ENCODE peak calls at places on chromosomes 11 and 22, in six cellular contexts. J is neural progenitor cell; F is HCEC 1CT; W is activated naive CD4-positive, alpha-beta T cell treated with anti-CD3 and anti-CD28 coated beads, Interleukin-2, amount 10 ng/mL, durations not matched to agents 7 days and 5 days; H is NB4; G is immature natural killer cell. Y is an unnamed sample.

GRCh38 chr22:33776491-33776890 is 143.8 kb downstream of the LARGE1 start:
- DNase-seq in G (no peak), J (no peak), H (no peak), W (no peak), F (no peak), Y (no peak)

GRCh38 chr11:115199501-115199900 is 304.7 kb downstream of the CADM1 start:
- DNase-seq in W (no peak), H (no peak), G (no peak), J (no peak), F (no peak), Y (no peak)

GRCh38 chr22:39341179-39341578 is 8.6 kb upstream of the SYNGR1 start:
- DNase-seq in H (no peak), J (no peak), F (no peak), G (no peak), W (no peak), Y (no peak)

GRCh38 chr11:33892906-33893594 is 1.2 kb upstream of the LMO2 start:
- DNase-seq in J (no peak), H (peak; percentile 96), G (no peak), W (no peak), F (no peak), Y (peak; percentile 43)

GRCh38 chr11:134538793-134539192 is 126.8 kb upstream of the B3GAT1 start:
- DNase-seq in J (no peak), W (peak; percentile 5), G (no peak), H (no peak), F (no peak), Y (no peak)

GRCh38 chr22:30054067-30054763 is 26.0 kb upstream of the HORMAD2 start:
- DNase-seq in F (no peak), J (no peak), H (no peak), W (no peak), G (no peak), Y (no peak)

GRCh38 chr11:65357856-65358356 is 3.4 kb downstream of the TIGD3 start:
- DNase-seq in J (no peak), W (no peak), H (no peak), G (no peak), F (no peak), Y (no peak)

GRCh38 chr11:8601376-8602133 is 7.5 kb upstream of the STK33 start:
- DNase-seq in G (no peak), F (no peak), H (no peak), J (peak; percentile 41), W (no peak), Y (no peak)

GRCh38 chr11:12889243-12889642 is 119.9 kb upstream of the RASSF10 start:
- DNase-seq in J (no peak), W (no peak), H (peak; percentile 21), F (peak; percentile 58), G (no peak), Y (no peak)

GRCh38 chr22:39868741-39869140 is 24.8 kb downstream of the ENTHD1 start:
- DNase-seq in W (no peak), H (no peak), J (no peak), F (no peak), G (peak; percentile 8), Y (no peak)

GRCh38 chr11:125082611-125083311 is 19.7 kb downstream of the SLC37A2 start:
- DNase-seq in F (peak; percentile 91), J (no peak), G (no peak), W (no peak), H (peak; percentile 34), Y (no peak)

GRCh38 chr22:39369186-39369585 is 19.4 kb downstream of the SYNGR1 start:
- DNase-seq in G (no peak), H (no peak), W (no peak), J (no peak), F (no peak), Y (no peak)

GRCh38 chr11:13355191-13355590 is 77.6 kb downstream of the BMAL1 start:
- DNase-seq in J (no peak), W (no peak), F (no peak), G (no peak), H (no peak), Y (no peak)

GRCh38 chr11:15101072-15101701 is 13.5 kb upstream of the INSC start:
- DNase-seq in J (peak; percentile 81), H (peak; percentile 53), F (peak; percentile 78), G (peak; percentile 46), W (peak; percentile 70), Y (no peak)

GRCh38 chr11:5593146-5593545 is 3.3 kb upstream of the TRIM6 start:
- DNase-seq in G (no peak), F (no peak), J (no peak), W (no peak), H (no peak), Y (no peak)

GRCh38 chr22:40009231-40009769 is 14.5 kb downstream of the FAM83F start:
- DNase-seq in W (no peak), J (peak; percentile 92), G (peak; percentile 38), H (no peak), F (no peak), Y (no peak)

GRCh38 chr11:63543711-63544110 is 7.1 kb downstream of the PLAAT4 start:
- DNase-seq in H (no peak), F (no peak), J (no peak), G (no peak), W (no peak), Y (no peak)

GRCh38 chr22:38882972-38883622 is 11.1 kb upstream of the CBX6 start:
- DNase-seq in F (no peak), G (no peak), H (no peak), W (no peak), J (no peak), Y (no peak)

GRCh38 chr11:13258855-13259254 is 18.7 kb upstream of the BMAL1 start:
- DNase-seq in G (no peak), W (no peak), F (no peak), H (no peak), J (no peak), Y (no peak)

GRCh38 chr11:108486828-108487227 is 11.4 kb downstream of the POGLUT3 start:
- DNase-seq in J (no peak), W (no peak), G (no peak), H (no peak), F (no peak), Y (no peak)

GRCh38 chr11:79794057-79794456 is 353.2 kb upstream of the TENM4 start:
- DNase-seq in J (no peak), F (no peak), W (no peak), H (no peak), G (no peak), Y (no peak)

GRCh38 chr22:45496451-45496941 is 6.2 kb upstream of the FBLN1 start:
- DNase-seq in G (no peak), J (no peak), F (no peak), W (no peak), H (no peak), Y (no peak)

GRCh38 chr11:121494355-121495099 is 41.8 kb upstream of the SORL1-AS1 start:
- DNase-seq in W (peak; percentile 30), H (peak; percentile 68), G (peak; percentile 22), J (no peak), F (no peak), Y (no peak)

Y was measured in GF-D8.